ENCODE peak calls at places on chromosomes 12 and 14, in nine cellular contexts. One of them, this sample, is unnamed.
A peak's percentile ranks its signal among the peaks of the same experiment; 100 is the strongest.

GRCh38 chr12:53074290-53074998 is 4.7 kb downstream of the SPRYD3 start:
- DNase-seq in transverse colon: no peak
- DNase-seq in upper lobe of left lung: no peak
- DNase-seq in endothelial cell of umbilical vein: no peak
- DNase-seq in suprapubic skin: no peak
- DNase-seq in uterus: peak; percentile 34
- DNase-seq in right lobe of liver: no peak
- DNase-seq in A549: no peak
- DNase-seq in vagina: no peak
- DNase-seq in this sample: peak; percentile 83

GRCh38 chr14:100130471-100130870 is 29.0 kb downstream of the DEGS2 start:
- DNase-seq in uterus: no peak
- DNase-seq in endothelial cell of umbilical vein: no peak
- DNase-seq in right lobe of liver: no peak
- DNase-seq in transverse colon: no peak
- DNase-seq in vagina: no peak
- DNase-seq in suprapubic skin: no peak
- DNase-seq in A549: no peak
- DNase-seq in upper lobe of left lung: no peak
- DNase-seq in this sample: no peak

GRCh38 chr12:52181757-52182156 is 10.1 kb downstream of the KRT80 start:
- DNase-seq in suprapubic skin: no peak
- DNase-seq in transverse colon: no peak
- DNase-seq in uterus: no peak
- DNase-seq in A549: no peak
- DNase-seq in upper lobe of left lung: no peak
- DNase-seq in right lobe of liver: no peak
- DNase-seq in endothelial cell of umbilical vein: no peak
- DNase-seq in vagina: no peak
- DNase-seq in this sample: no peak

GRCh38 chr12:57845478-57846284 is 848 bp downstream of the CTDSP2 start:
- DNase-seq in upper lobe of left lung: peak; percentile 75
- DNase-seq in A549: peak; percentile 63
- DNase-seq in vagina: no peak
- DNase-seq in right lobe of liver: peak; percentile 95
- DNase-seq in suprapubic skin: peak; percentile 87
- DNase-seq in transverse colon: peak; percentile 77
- DNase-seq in endothelial cell of umbilical vein: peak; percentile 54
- DNase-seq in uterus: peak; percentile 73
- DNase-seq in this sample: peak; percentile 65

GRCh38 chr14:55446127-55446736 is 5.8 kb upstream of the TBPL2 start:
- DNase-seq in A549: peak; percentile 80
- DNase-seq in uterus: no peak
- DNase-seq in suprapubic skin: no peak
- DNase-seq in vagina: no peak
- DNase-seq in right lobe of liver: no peak
- DNase-seq in endothelial cell of umbilical vein: peak; percentile 80
- DNase-seq in upper lobe of left lung: peak; percentile 33
- DNase-seq in transverse colon: peak; percentile 60
- DNase-seq in this sample: peak; percentile 60

GRCh38 chr14:92726135-92726932 is 22.1 kb downstream of the LGMN start:
- DNase-seq in A549: peak; percentile 93
- DNase-seq in suprapubic skin: peak; percentile 87
- DNase-seq in transverse colon: peak; percentile 88
- DNase-seq in upper lobe of left lung: peak; percentile 93
- DNase-seq in right lobe of liver: peak; percentile 59
- DNase-seq in uterus: peak; percentile 27
- DNase-seq in vagina: no peak
- DNase-seq in endothelial cell of umbilical vein: peak; percentile 89
- DNase-seq in this sample: peak; percentile 71

GRCh38 chr12:124917135-124917840 is 2.8 kb upstream of the UBC start:
- DNase-seq in uterus: peak; percentile 98
- DNase-seq in suprapubic skin: peak; percentile 98
- DNase-seq in upper lobe of left lung: peak; percentile 98
- DNase-seq in right lobe of liver: peak; percentile 98
- DNase-seq in transverse colon: peak; percentile 97
- DNase-seq in vagina: peak; percentile 99
- DNase-seq in A549: peak; percentile 100
- DNase-seq in endothelial cell of umbilical vein: peak; percentile 100
- DNase-seq in this sample: peak; percentile 99

GRCh38 chr14:22268875-22269274 is 320.1 kb downstream of the DAD1 start:
- DNase-seq in suprapubic skin: no peak
- DNase-seq in endothelial cell of umbilical vein: no peak
- DNase-seq in upper lobe of left lung: no peak
- DNase-seq in right lobe of liver: no peak
- DNase-seq in transverse colon: no peak
- DNase-seq in A549: no peak
- DNase-seq in vagina: no peak
- DNase-seq in uterus: no peak
- DNase-seq in this sample: no peak

GRCh38 chr14:89767861-89768268 is 186.7 kb downstream of the EFCAB11 start:
- DNase-seq in endothelial cell of umbilical vein: peak; percentile 44
- DNase-seq in upper lobe of left lung: no peak
- DNase-seq in uterus: no peak
- DNase-seq in vagina: no peak
- DNase-seq in transverse colon: peak; percentile 51
- DNase-seq in A549: peak; percentile 38
- DNase-seq in right lobe of liver: peak; percentile 63
- DNase-seq in suprapubic skin: no peak
- DNase-seq in this sample: peak; percentile 21

GRCh38 chr14:81301813-81302212 is 81.1 kb upstream of the GTF2A1 start:
- DNase-seq in endothelial cell of umbilical vein: no peak
- DNase-seq in right lobe of liver: no peak
- DNase-seq in A549: no peak
- DNase-seq in vagina: no peak
- DNase-seq in uterus: no peak
- DNase-seq in suprapubic skin: no peak
- DNase-seq in upper lobe of left lung: no peak
- DNase-seq in transverse colon: no peak
- DNase-seq in this sample: no peak

GRCh38 chr14:81309511-81309910 is 88.8 kb upstream of the GTF2A1 start:
- DNase-seq in endothelial cell of umbilical vein: no peak
- DNase-seq in upper lobe of left lung: no peak
- DNase-seq in suprapubic skin: no peak
- DNase-seq in A549: no peak
- DNase-seq in right lobe of liver: no peak
- DNase-seq in uterus: no peak
- DNase-seq in transverse colon: no peak
- DNase-seq in vagina: no peak
- DNase-seq in this sample: no peak

GRCh38 chr14:81302613-81303012 is 81.9 kb upstream of the GTF2A1 start:
- DNase-seq in transverse colon: no peak
- DNase-seq in right lobe of liver: no peak
- DNase-seq in uterus: no peak
- DNase-seq in vagina: no peak
- DNase-seq in upper lobe of left lung: no peak
- DNase-seq in suprapubic skin: no peak
- DNase-seq in A549: peak; percentile 22
- DNase-seq in endothelial cell of umbilical vein: no peak
- DNase-seq in this sample: no peak

GRCh38 chr14:81303258-81303935 is 82.6 kb upstream of the GTF2A1 start:
- DNase-seq in transverse colon: peak; percentile 93
- DNase-seq in right lobe of liver: peak; percentile 95
- DNase-seq in upper lobe of left lung: peak; percentile 82
- DNase-seq in uterus: no peak
- DNase-seq in endothelial cell of umbilical vein: no peak
- DNase-seq in vagina: no peak
- DNase-seq in A549: peak; percentile 48
- DNase-seq in suprapubic skin: peak; percentile 64
- DNase-seq in this sample: peak; percentile 24

GRCh38 chr14:81305743-81306142 is 85.0 kb upstream of the GTF2A1 start:
- DNase-seq in A549: no peak
- DNase-seq in right lobe of liver: no peak
- DNase-seq in transverse colon: no peak
- DNase-seq in endothelial cell of umbilical vein: no peak
- DNase-seq in uterus: no peak
- DNase-seq in vagina: no peak
- DNase-seq in suprapubic skin: no peak
- DNase-seq in upper lobe of left lung: no peak
- DNase-seq in this sample: no peak
- TF ChIP-seq POLR2A in A549: no peak
- TF ChIP-seq POLR2A in right lobe of liver: no peak
- TF ChIP-seq POLR2A in transverse colon: no peak
- TF ChIP-seq POLR2A in endothelial cell of umbilical vein: no peak
- TF ChIP-seq POLR2A in uterus: no peak
- TF ChIP-seq POLR2A in vagina: no peak
- TF ChIP-seq POLR2A in suprapubic skin: no peak
- TF ChIP-seq POLR2A in upper lobe of left lung: no peak
- TF ChIP-seq POLR2A in this sample: no peak

DNA sequence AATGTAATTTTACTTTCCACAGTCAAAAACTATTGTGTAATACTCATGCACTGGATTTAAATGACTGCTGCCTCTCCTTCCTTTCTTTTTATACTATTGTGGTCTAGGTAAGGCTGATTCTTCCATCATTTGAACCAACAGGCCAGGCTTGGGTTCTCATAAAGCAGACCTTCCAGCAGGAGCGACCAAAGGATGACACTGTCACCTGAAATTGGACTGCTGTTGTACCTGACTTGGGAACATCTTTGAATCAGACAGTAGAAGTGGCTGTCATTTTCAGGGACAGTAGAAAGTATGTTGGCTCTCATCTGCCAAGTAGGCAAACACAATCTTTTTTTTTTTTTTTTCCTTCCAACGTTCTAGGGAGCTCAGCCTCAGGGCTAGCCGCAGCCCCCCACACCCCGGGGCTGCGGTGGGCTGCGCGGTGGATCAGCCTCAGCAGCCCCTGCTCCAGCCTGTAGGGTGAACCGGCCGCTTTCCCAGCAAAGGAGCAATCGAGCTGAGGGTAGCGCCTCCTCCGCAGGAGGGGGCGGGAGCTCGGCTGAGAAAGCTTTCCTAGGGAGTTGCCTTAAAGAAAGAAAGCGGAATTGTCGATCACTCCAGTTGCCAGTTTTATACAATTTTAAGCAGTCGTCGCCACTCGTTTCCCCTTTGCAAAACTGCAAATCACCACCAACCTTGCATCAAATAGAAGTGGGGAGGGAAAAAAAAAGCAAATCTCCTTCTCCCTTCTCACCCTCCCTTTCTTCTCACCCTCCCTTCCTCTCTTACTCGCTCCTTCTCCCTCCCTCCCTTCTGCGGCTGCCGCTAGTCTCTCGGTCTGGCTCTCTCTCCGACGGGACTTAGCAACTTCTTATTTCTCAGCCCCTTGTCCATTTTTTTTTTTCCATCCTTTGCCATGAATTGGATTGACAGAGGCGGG is at the start of gene PDE3A:
- DNase-seq in transverse colon: peak; percentile 76
- DNase-seq in endothelial cell of umbilical vein: peak; percentile 92
- DNase-seq in A549: peak; percentile 79
- DNase-seq in uterus: peak; percentile 66
- DNase-seq in vagina: no peak
- DNase-seq in upper lobe of left lung: peak; percentile 31
- DNase-seq in right lobe of liver: peak; percentile 44
- DNase-seq in suprapubic skin: peak; percentile 71
- DNase-seq in this sample: peak; percentile 93
- H3K4me3 ChIP-seq in transverse colon: peak within 1 kb of the TSS; percentile 71
- H3K4me3 ChIP-seq in endothelial cell of umbilical vein: peak within 1 kb of the TSS; percentile 87
- H3K4me3 ChIP-seq in A549: peak within 1 kb of the TSS; percentile 75
- H3K4me3 ChIP-seq in uterus: peak within 1 kb of the TSS; percentile 80
- H3K4me3 ChIP-seq in vagina: peak within 1 kb of the TSS; percentile 60
- H3K4me3 ChIP-seq in upper lobe of left lung: peak within 1 kb of the TSS; percentile 63
- H3K4me3 ChIP-seq in right lobe of liver: peak within 1 kb of the TSS; percentile 47
- H3K4me3 ChIP-seq in suprapubic skin: peak within 1 kb of the TSS; percentile 68
- H3K4me3 ChIP-seq in this sample: peak within 1 kb of the TSS; percentile 34

DNA sequence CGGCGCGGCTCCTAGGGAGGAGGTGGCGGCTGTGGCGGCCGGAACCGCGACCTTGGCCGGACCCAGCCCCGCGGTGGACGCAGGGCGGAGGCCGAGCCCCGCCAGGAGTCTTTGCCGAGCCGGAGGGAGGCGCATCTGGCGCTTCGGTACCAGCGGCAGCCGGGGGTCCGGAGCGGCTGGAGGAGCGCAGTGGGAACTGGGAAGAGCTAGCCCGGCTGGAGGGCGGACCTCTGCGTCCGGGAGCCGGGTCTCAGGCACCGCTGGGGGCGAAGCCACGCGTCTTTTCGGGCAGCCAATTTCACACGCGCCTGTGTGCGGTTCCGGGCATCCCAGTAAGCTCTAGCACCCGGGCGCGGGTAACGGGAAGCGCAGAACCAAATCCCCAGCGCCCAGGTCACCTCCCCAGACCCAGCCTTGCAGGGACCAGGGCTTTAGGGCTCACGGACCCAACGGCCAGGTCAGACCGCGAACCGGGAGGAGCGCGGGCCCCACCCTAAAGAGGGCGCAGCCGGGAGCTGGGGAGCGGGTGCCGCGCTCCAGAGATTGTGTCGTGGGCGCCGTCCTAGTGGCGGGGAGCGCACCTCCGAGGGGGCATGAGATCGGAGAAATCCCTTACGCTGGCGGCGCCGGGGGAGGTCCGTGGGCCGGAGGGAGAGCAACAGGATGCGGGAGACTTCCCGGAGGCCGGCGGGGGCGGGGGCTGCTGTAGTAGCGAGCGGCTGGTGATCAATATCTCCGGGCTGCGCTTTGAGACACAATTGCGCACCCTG is 89.4 kb downstream of the GALNT8 start:
- DNase-seq in right lobe of liver: no peak
- DNase-seq in transverse colon: no peak
- DNase-seq in vagina: no peak
- DNase-seq in suprapubic skin: peak; percentile 70
- DNase-seq in upper lobe of left lung: no peak
- DNase-seq in endothelial cell of umbilical vein: no peak
- DNase-seq in A549: no peak
- DNase-seq in uterus: no peak
- DNase-seq in this sample: no peak
- TF ChIP-seq CTCF in right lobe of liver: no peak
- TF ChIP-seq CTCF in transverse colon: no peak
- TF ChIP-seq CTCF in vagina: no peak
- TF ChIP-seq CTCF in suprapubic skin: no peak
- TF ChIP-seq CTCF in upper lobe of left lung: no peak
- TF ChIP-seq CTCF in endothelial cell of umbilical vein: no peak
- TF ChIP-seq CTCF in A549: no peak
- TF ChIP-seq CTCF in uterus: no peak
- TF ChIP-seq CTCF in this sample: no peak

DNA sequence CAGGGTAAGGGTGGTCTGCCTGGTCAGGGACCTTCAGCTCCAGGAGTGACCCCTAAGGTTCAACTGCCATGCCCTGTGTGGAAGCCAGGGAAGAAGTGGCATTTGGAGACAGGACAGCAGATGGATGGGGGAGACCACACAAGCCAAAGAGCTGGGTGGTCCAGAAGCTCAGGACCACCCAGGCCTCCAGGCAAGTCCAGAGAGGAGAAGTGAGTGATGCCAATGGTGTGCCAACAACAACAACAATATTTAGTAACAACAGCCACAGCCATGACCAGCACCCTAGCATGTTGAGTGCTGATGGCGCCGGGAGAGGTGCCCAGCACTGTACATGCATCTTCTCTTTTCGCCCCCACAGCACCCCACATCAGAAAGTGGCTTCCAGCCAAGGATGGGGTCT is 113.7 kb downstream of the ESRRB start:
- DNase-seq in transverse colon: no peak
- DNase-seq in uterus: no peak
- DNase-seq in vagina: no peak
- DNase-seq in right lobe of liver: no peak
- DNase-seq in A549: no peak
- DNase-seq in suprapubic skin: no peak
- DNase-seq in upper lobe of left lung: no peak
- DNase-seq in endothelial cell of umbilical vein: no peak
- DNase-seq in this sample: no peak
- TF ChIP-seq POLR2A in transverse colon: no peak
- TF ChIP-seq POLR2A in uterus: no peak
- TF ChIP-seq POLR2A in vagina: no peak
- TF ChIP-seq POLR2A in right lobe of liver: no peak
- TF ChIP-seq POLR2A in A549: no peak
- TF ChIP-seq POLR2A in suprapubic skin: no peak
- TF ChIP-seq POLR2A in upper lobe of left lung: no peak
- TF ChIP-seq POLR2A in endothelial cell of umbilical vein: no peak
- TF ChIP-seq POLR2A in this sample: no peak